ENCODE peak calls at places on chromosomes 13 and 19, in four cellular contexts. S is tibial artery, Y is IMR-90, G is Caco-2. N is an unnamed sample.

GRCh38 chr19:34985249-34986022 is 14.7 kb upstream of the GRAMD1A start:
- DNase-seq in G (no peak), S (peak), Y (peak), N (peak)

GRCh38 chr13:45393941-45394570 is 24.1 kb downstream of the SLC25A30 start:
- DNase-seq in G (peak), S (no peak), Y (peak), N (peak)

GRCh38 chr13:42836930-42837329 is 55.5 kb downstream of the FAM216B start:
- DNase-seq in S (no peak), G (peak), Y (peak), N (peak)

GRCh38 chr13:49495783-49496762 is at the start of gene PHF11:
- DNase-seq in Y (peak), S (peak), G (peak), N (peak)

GRCh38 chr19:36113895-36114762 is 546 bp downstream of the POLR2I start:
- DNase-seq in S (peak), G (peak), Y (peak), N (peak)

GRCh38 chr19:6828698-6829633 is 56.5 kb downstream of the VAV1 start:
- DNase-seq in G (peak), Y (no peak), S (peak), N (no peak)

GRCh38 chr19:18301718-18302111 is 20.3 kb upstream of the JUND start:
- DNase-seq in S (no peak), Y (no peak), G (no peak), N (no peak)

GRCh38 chr13:24149306-24150032 is 11.1 kb upstream of the SPATA13 start:
- DNase-seq in Y (no peak), G (no peak), S (no peak), N (peak)

GRCh38 chr13:82747948-82748347 is 1134.3 kb downstream of the SLITRK1 start:
- DNase-seq in S (no peak), G (no peak), Y (peak), N (peak)

GRCh38 chr13:83449666-83450395 is 432.4 kb downstream of the SLITRK1 start:
- DNase-seq in G (no peak), S (no peak), Y (peak), N (peak)

GRCh38 chr13:107743983-107744382 is 471.4 kb downstream of the LIG4 start:
- DNase-seq in S (no peak), Y (peak), G (no peak), N (peak)

GRCh38 chr19:54660967-54661366 is 1.8 kb upstream of the LILRB4 start:
- DNase-seq in G (no peak), S (no peak), Y (no peak), N (no peak)

GRCh38 chr13:45604892-45605291 is 10.6 kb downstream of the ERICH6B start:
- DNase-seq in Y (no peak), G (no peak), S (no peak), N (no peak)

GRCh38 chr19:35226748-35227147 is 1.8 kb downstream of the FAM187B start:
- DNase-seq in S (no peak), G (no peak), Y (no peak), N (no peak)

GRCh38 chr13:72521965-72522661 is 205.3 kb downstream of the MZT1 start:
- DNase-seq in S (no peak), Y (no peak), G (no peak), N (no peak)

GRCh38 chr19:30310806-30311121 is 61.4 kb upstream of the ZNF536 start:
- DNase-seq in S (no peak), Y (no peak), G (no peak), N (no peak)

GRCh38 chr13:29513981-29514719 is 81.3 kb downstream of the SLC7A1 start:
- DNase-seq in G (no peak), S (no peak), Y (no peak), N (no peak)

GRCh38 chr13:80873589-80873988 is 532.7 kb upstream of the SPRY2 start:
- DNase-seq in G (no peak), S (no peak), Y (no peak), N (no peak)

GRCh38 chr19:33236696-33237390 is 11.2 kb upstream of the SLC7A10 start:
- DNase-seq in Y (no peak), S (no peak), G (no peak), N (no peak)

GRCh38 chr13:98445340-98446233 is 131.3 kb downstream of the STK24 start:
- DNase-seq in G (peak), Y (peak), S (peak), N (peak)

GRCh38 chr19:50837300-50837699 is 3.9 kb upstream of the KLK15 start:
- DNase-seq in Y (no peak), S (no peak), G (no peak), N (no peak)

GRCh38 chr13:86681223-86681622 is 882.0 kb upstream of the SLITRK6 start:
- DNase-seq in S (no peak), Y (no peak), G (no peak), N (no peak)

GRCh38 chr19:7515471-7516226 is at the start of gene ZNF358:
- DNase-seq in Y (peak), G (peak), S (peak), N (peak)

GRCh38 chr19:31838163-31838798 is 489.0 kb upstream of the TSHZ3 start:
- DNase-seq in S (no peak), Y (no peak), G (no peak), N (no peak)

GRCh38 chr19:1750343-1751021 is 2.8 kb upstream of the ONECUT3 start:
- DNase-seq in S (no peak), G (no peak), Y (no peak), N (no peak)

GRCh38 chr19:54653181-54653809 is 9.5 kb upstream of the LILRB4 start:
- DNase-seq in G (peak), Y (peak), S (no peak), N (peak)

GRCh38 chr19:53132231-53132991 is at the start of gene ZNF415:
- DNase-seq in Y (peak), S (peak), G (peak), N (peak)

GRCh38 chr19:42276821-42277220 is 7.8 kb downstream of the CIC start:
- DNase-seq in S (no peak), Y (no peak), G (no peak), N (no peak)

GRCh38 chr19:31894451-31894850 is 451.0 kb upstream of the ZNF507 start:
- DNase-seq in Y (no peak), G (no peak), S (no peak), N (no peak)

GRCh38 chr13:40402931-40403412 is 263.5 kb downstream of the FOXO1 start:
- DNase-seq in G (peak), Y (peak), S (no peak), N (peak)

GRCh38 chr13:52405767-52406494 is at the start of gene THSD1:
- DNase-seq in S (peak), G (peak), Y (peak), N (peak)

GRCh38 chr13:95614641-95615245 is 29.8 kb downstream of the DZIP1 start:
- DNase-seq in Y (no peak), S (no peak), G (no peak), N (no peak)

GRCh38 chr19:46901701-46902401 is 41.1 kb downstream of the ARHGAP35 start:
- DNase-seq in S (no peak), Y (peak), G (no peak), N (peak)

GRCh38 chr19:39136225-39136940 is 10.8 kb downstream of the PAK4 start:
- DNase-seq in Y (no peak), S (no peak), G (no peak), N (no peak)

GRCh38 chr13:20301391-20302071 is 69.4 kb upstream of the GJB6 start:
- DNase-seq in G (no peak), S (no peak), Y (no peak), N (peak)

GRCh38 chr19:49371184-49371583 is 7.5 kb downstream of the DKKL1 start:
- DNase-seq in G (no peak), S (no peak), Y (no peak), N (no peak)

GRCh38 chr13:25453966-25454365 is 82.2 kb downstream of the ATP8A2 start:
- DNase-seq in G (no peak), Y (no peak), S (no peak), N (no peak)

GRCh38 chr19:6719540-6719861 is 949 bp downstream of the C3 start:
- DNase-seq in Y (no peak), S (no peak), G (no peak), N (no peak)

GRCh38 chr19:17469371-17470203 is 737 bp upstream of the SLC27A1 start:
- DNase-seq in S (peak), G (peak), Y (peak), N (peak)

GRCh38 chr13:102675115-102675514 is 19.7 kb downstream of the METTL21C start:
- DNase-seq in G (no peak), S (no peak), Y (no peak), N (no peak)
- H3K4me3 ChIP-seq in G (no peak), S (no peak), Y (no peak), N (no peak)

GRCh38 chr13:46675016-46675415 is 121.9 kb downstream of the ESD start:
- DNase-seq in G (no peak), S (no peak), Y (no peak), N (no peak)

GRCh38 chr13:46672338-46673090 is 119.5 kb downstream of the LRCH1 start:
- DNase-seq in S (no peak), G (no peak), Y (no peak), N (no peak)

GRCh38 chr13:46682015-46682414 is 114.9 kb downstream of the ESD start:
- DNase-seq in S (no peak), Y (no peak), G (no peak), N (no peak)

GRCh38 chr13:46679369-46680180 is 117.4 kb downstream of the ESD start:
- DNase-seq in G (no peak), S (no peak), Y (peak), N (peak)

GRCh38 chr13:46676378-46676725 is 120.6 kb downstream of the ESD start:
- DNase-seq in S (no peak), Y (no peak), G (no peak), N (no peak)
- TF ChIP-seq CTCF in S (no peak), Y (no peak), G (no peak), N (no peak)

GRCh38 chr13:101416181-101417042 is at the start of gene NALCN:
- DNase-seq in Y (no peak), G (no peak), S (peak), N (peak)

GRCh38 chr13:101417501-101417900 is 1.2 kb upstream of the NALCN start:
- DNase-seq in G (no peak), S (no peak), Y (no peak), N (no peak)

GRCh38 chr13:101415358-101416174 is 742 bp downstream of the NALCN start:
- DNase-seq in S (no peak), Y (no peak), G (no peak), N (no peak)

GRCh38 chr13:101412076-101412475 is 4.2 kb downstream of the NALCN start:
- DNase-seq in G (no peak), Y (no peak), S (no peak), N (no peak)

GRCh38 chr13:101417043-101417406 is 717 bp upstream of the NALCN start:
- DNase-seq in G (no peak), S (no peak), Y (peak), N (peak)
- H3K4me3 ChIP-seq in G (no peak), S (peak), Y (peak), N (peak)

DNA sequence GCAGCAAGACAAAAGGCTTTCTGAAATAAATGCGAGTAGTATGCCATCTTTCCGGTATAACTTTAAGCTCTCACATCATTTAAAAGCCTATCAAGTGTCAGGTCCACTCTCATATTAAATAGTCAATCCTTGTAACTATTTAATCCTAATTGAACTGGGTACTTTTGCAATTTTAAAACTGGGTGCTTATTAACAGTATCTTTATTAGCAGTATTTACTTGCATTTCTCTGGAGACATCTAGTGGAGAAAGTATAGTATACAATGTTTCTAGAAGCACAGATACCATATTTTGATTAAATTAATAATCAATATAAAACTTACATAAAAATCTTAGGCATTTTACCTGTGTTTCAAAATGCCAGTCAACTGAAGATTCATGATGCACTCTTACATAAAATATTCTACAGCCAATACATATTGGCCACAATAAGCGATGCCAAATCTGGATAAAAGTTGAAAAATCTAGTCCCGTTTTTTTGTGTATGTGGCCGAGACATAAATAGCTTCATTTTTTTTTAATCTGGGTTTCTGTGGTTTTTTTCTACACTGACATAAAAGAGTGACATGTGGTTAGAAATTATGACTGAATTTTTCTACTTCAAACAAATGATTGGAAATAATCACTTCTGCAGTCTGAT is 4.3 kb upstream of the POSTN start:
- DNase-seq in S (no peak), Y (peak), G (no peak), N (peak)
- TF ChIP-seq CTCF in S (peak), Y (peak), G (no peak), N (peak)

N was measured in fibroblast of the aortic adventitia.